ENCODE peak calls at places on chromosome 21, in five cellular contexts. I, P, V, U and O are unnamed samples.

GRCh38 chr21:31798842-31799691 is 67.1 kb upstream of the SCAF4 start:
- DNase-seq in I (peak; percentile 15), P (peak; percentile 31), V (no peak), U (no peak), O (no peak)

GRCh38 chr21:33458861-33459260 is 20.9 kb downstream of the TMEM50B start:
- DNase-seq in I (no peak), P (no peak), V (no peak), U (no peak), O (no peak)

GRCh38 chr21:41142051-41142795 is 25.7 kb upstream of the BACE2 start:
- DNase-seq in I (peak; percentile 6), P (peak; percentile 49), V (no peak), U (peak; percentile 64), O (peak; percentile 85)

GRCh38 chr21:15127437-15127836 is 62.6 kb upstream of the NRIP1 start:
- DNase-seq in I (no peak), P (no peak), V (no peak), U (no peak), O (no peak)

GRCh38 chr21:43343095-43343991 is 83.6 kb downstream of the SIK1 start:
- DNase-seq in I (no peak), P (peak; percentile 85), V (no peak), U (peak; percentile 83), O (no peak)

GRCh38 chr21:29265690-29266479 is 32.8 kb upstream of the BACH1 start:
- DNase-seq in I (peak; percentile 20), P (no peak), V (no peak), U (no peak), O (no peak)

GRCh38 chr21:28669331-28669730 is 323.3 kb downstream of the LTN1 start:
- DNase-seq in I (no peak), P (no peak), V (no peak), U (no peak), O (no peak)

GRCh38 chr21:42216726-42217572 is 2.0 kb upstream of the ABCG1 start:
- DNase-seq in I (no peak), P (no peak), V (no peak), U (no peak), O (peak; percentile 77)

GRCh38 chr21:14890141-14890540 is 174.7 kb downstream of the NRIP1 start:
- DNase-seq in I (no peak), P (no peak), V (no peak), U (no peak), O (no peak)

GRCh38 chr21:38477241-38477640 is 21.0 kb downstream of the ERG start:
- DNase-seq in I (no peak), P (no peak), V (no peak), U (no peak), O (no peak)

GRCh38 chr21:38759286-38759872 is 46.4 kb upstream of the ETS2 start:
- DNase-seq in I (no peak), P (no peak), V (no peak), U (no peak), O (no peak)

GRCh38 chr21:31340942-31341487 is 3.0 kb downstream of the TIAM1 start:
- DNase-seq in I (no peak), P (no peak), V (no peak), U (no peak), O (no peak)

GRCh38 chr21:27776925-27777553 is 810.2 kb upstream of the ADAMTS5 start:
- DNase-seq in I (no peak), P (no peak), V (no peak), U (no peak), O (no peak)

GRCh38 chr21:39184050-39184980 is 1.1 kb upstream of the PSMG1 start:
- DNase-seq in I (no peak), P (no peak), V (peak; percentile 42), U (no peak), O (no peak)

GRCh38 chr21:32918467-32919140 is 107.1 kb upstream of the OLIG2 start:
- DNase-seq in I (no peak), P (no peak), V (no peak), U (no peak), O (no peak)

GRCh38 chr21:42071146-42071737 is at the start of gene UMODL1:
- DNase-seq in I (no peak), P (no peak), V (no peak), U (no peak), O (no peak)

GRCh38 chr21:21383126-21383525 is 384.9 kb downstream of the NCAM2 start:
- DNase-seq in I (peak; percentile 12), P (no peak), V (no peak), U (no peak), O (no peak)

GRCh38 chr21:42055425-42055824 is 15.7 kb upstream of the UMODL1 start:
- DNase-seq in I (no peak), P (no peak), V (no peak), U (no peak), O (no peak)

GRCh38 chr21:42414928-42415769 is 11.4 kb downstream of the UBASH3A start:
- DNase-seq in I (peak; percentile 95), P (no peak), V (peak; percentile 62), U (no peak), O (no peak)

GRCh38 chr21:39220150-39220549 is 36.9 kb upstream of the PSMG1 start:
- DNase-seq in I (no peak), P (no peak), V (no peak), U (no peak), O (no peak)

GRCh38 chr21:46634427-46634826 is 1.0 kb upstream of the PRMT2 start:
- DNase-seq in I (no peak), P (no peak), V (peak; percentile 43), U (no peak), O (no peak)

GRCh38 chr21:42466700-42467612 is 29.1 kb downstream of the RSPH1 start:
- DNase-seq in I (peak; percentile 49), P (no peak), V (peak; percentile 78), U (peak; percentile 37), O (peak; percentile 70)

GRCh38 chr21:42453301-42454220 is 42.5 kb downstream of the RSPH1 start:
- DNase-seq in I (no peak), P (no peak), V (no peak), U (no peak), O (no peak)

GRCh38 chr21:33230518-33231324 is 983 bp downstream of the IFNAR2 start:
- DNase-seq in I (peak; percentile 54), P (peak; percentile 54), V (peak; percentile 71), U (no peak), O (peak; percentile 20)

GRCh38 chr21:45974073-45975016 is 7.2 kb upstream of the COL6A1 start:
- DNase-seq in I (peak; percentile 44), P (no peak), V (peak; percentile 42), U (peak; percentile 56), O (peak; percentile 93)

GRCh38 chr21:41640756-41641509 is 125.9 kb downstream of the RIPK4 start:
- DNase-seq in I (no peak), P (no peak), V (no peak), U (no peak), O (no peak)

GRCh38 chr21:45889961-45890360 is 91.6 kb upstream of the COL6A1 start:
- DNase-seq in I (no peak), P (no peak), V (no peak), U (no peak), O (no peak)

GRCh38 chr21:17128132-17128531 is 384.7 kb upstream of the CXADR start:
- DNase-seq in I (no peak), P (no peak), V (no peak), U (no peak), O (no peak)

GRCh38 chr21:27423073-27423472 is 456.2 kb upstream of the ADAMTS5 start:
- DNase-seq in I (peak; percentile 96), P (peak; percentile 36), V (no peak), U (no peak), O (peak; percentile 67)

GRCh38 chr21:44844256-44844655 is 26.4 kb upstream of the SUMO3 start:
- DNase-seq in I (no peak), P (no peak), V (no peak), U (peak; percentile 39), O (no peak)

GRCh38 chr21:44847261-44848056 is 26.0 kb downstream of the PTTG1IP start:
- DNase-seq in I (no peak), P (no peak), V (no peak), U (peak; percentile 49), O (no peak)

GRCh38 chr21:44846201-44846484 is 27.3 kb downstream of the PTTG1IP start:
- DNase-seq in I (no peak), P (no peak), V (no peak), U (no peak), O (no peak)

GRCh38 chr21:44846485-44847260 is 26.8 kb downstream of the PTTG1IP start:
- DNase-seq in I (peak; percentile 9), P (peak; percentile 50), V (peak; percentile 65), U (peak; percentile 62), O (peak; percentile 72)

GRCh38 chr21:44845418-44846200 is 27.7 kb upstream of the SUMO3 start:
- DNase-seq in I (no peak), P (peak; percentile 64), V (peak; percentile 88), U (peak; percentile 60), O (peak; percentile 92)
- H3K4me3 ChIP-seq in I (peak overlapping the region; percentile 33), P (no peak overlapping the region), V (peak overlapping the region; percentile 32), U (peak overlapping the region; percentile 24), O (no peak overlapping the region)

GRCh38 chr21:36917487-36918158 is 48.8 kb downstream of the HLCS start:
- DNase-seq in I (peak; percentile 53), P (no peak), V (peak; percentile 37), U (no peak), O (peak; percentile 67)
- TF ChIP-seq CTCF in I (peak; percentile 90), P (peak; percentile 32), V (peak; percentile 67), U (peak; percentile 30), O (no peak)

DNA sequence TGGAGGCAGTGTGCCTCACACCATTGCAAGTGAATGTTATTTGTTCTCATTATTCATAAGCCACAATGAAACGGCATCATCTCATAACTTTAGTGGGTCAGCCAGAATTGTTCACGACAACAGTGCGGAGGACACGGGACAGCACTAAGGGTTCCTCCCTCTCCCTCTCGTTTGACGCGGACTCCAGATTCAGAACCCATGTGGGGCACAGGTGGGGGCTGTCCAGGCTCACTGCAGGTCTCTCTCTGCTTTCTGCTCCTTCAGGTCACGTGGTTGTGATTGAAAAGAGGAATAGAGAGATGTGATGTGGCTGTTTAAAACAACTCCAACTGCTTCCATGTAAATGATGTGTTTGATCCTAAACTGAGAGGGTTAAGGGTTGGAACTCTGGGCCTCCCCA is 13.5 kb downstream of the RUNX1 start:
- DNase-seq in I (no peak), P (no peak), V (no peak), U (no peak), O (no peak)
- H3K4me3 ChIP-seq in I (no peak overlapping the region), P (no peak overlapping the region), V (no peak overlapping the region), U (no peak overlapping the region), O (no peak overlapping the region)

GRCh38 chr21:44720170-44720569 is 8.8 kb upstream of the TSPEAR start:
- DNase-seq in I (no peak), P (no peak), V (no peak), U (no peak), O (no peak)

GRCh38 chr21:44713846-44714245 is 2.5 kb upstream of the TSPEAR start:
- DNase-seq in I (no peak), P (no peak), V (no peak), U (no peak), O (peak; percentile 42)

GRCh38 chr21:44714905-44715304 is 3.5 kb upstream of the TSPEAR start:
- DNase-seq in I (no peak), P (no peak), V (no peak), U (no peak), O (peak; percentile 37)

GRCh38 chr21:44722701-44723100 is 11.3 kb upstream of the TSPEAR start:
- DNase-seq in I (no peak), P (no peak), V (no peak), U (no peak), O (peak; percentile 68)

DNA sequence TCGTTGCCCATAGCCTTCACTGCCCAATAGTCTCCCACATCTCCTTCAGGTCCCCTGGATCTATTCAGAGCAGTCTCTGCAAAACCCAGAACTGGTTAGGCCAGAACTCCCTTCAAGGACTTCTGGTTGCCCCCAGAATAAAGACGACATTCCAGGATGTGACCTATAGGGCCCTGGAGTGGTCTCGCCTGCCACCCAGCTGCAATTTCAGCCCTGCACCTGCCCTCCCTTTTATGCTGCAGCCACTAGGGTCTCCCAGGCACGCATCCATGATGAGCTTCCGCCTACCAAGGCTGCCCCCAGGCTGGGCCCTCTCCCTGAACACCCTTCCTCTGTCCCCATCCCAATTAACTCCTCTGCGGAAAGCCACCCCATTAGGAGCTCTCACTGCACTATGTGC is 7.2 kb upstream of the TSPEAR start:
- DNase-seq in I (no peak), P (no peak), V (no peak), U (no peak), O (peak; percentile 57)
- TF ChIP-seq CTCF in I (no peak), P (no peak), V (peak; percentile 39), U (no peak), O (no peak)